ENCODE peak calls at places on chromosome 12, in eight cellular contexts. One of them, this sample, is unnamed.

GRCh38 chr12:57461326-57461903 is 1.8 kb downstream of the GLI1 start:
- DNase-seq in thyroid gland: peak
- DNase-seq in astrocyte of the cerebellum: no peak
- DNase-seq in CD4-positive, alpha-beta memory T cell: no peak
- DNase-seq in bronchial epithelial cell: no peak
- DNase-seq in aorta: peak
- DNase-seq in HL-60: no peak
- DNase-seq in naive thymus-derived CD4-positive, alpha-beta T cell: no peak
- DNase-seq in this sample: peak

GRCh38 chr12:98896938-98897337 is 251.8 kb downstream of the APAF1 start:
- DNase-seq in HL-60: no peak
- DNase-seq in aorta: no peak
- DNase-seq in thyroid gland: no peak
- DNase-seq in astrocyte of the cerebellum: peak
- DNase-seq in bronchial epithelial cell: peak
- DNase-seq in naive thymus-derived CD4-positive, alpha-beta T cell: no peak
- DNase-seq in CD4-positive, alpha-beta memory T cell: no peak
- DNase-seq in this sample: no peak

GRCh38 chr12:92297932-92298681 is 152.5 kb upstream of the BTG1 start:
- DNase-seq in CD4-positive, alpha-beta memory T cell: peak
- DNase-seq in thyroid gland: no peak
- DNase-seq in astrocyte of the cerebellum: peak
- DNase-seq in aorta: no peak
- DNase-seq in naive thymus-derived CD4-positive, alpha-beta T cell: peak
- DNase-seq in HL-60: no peak
- DNase-seq in bronchial epithelial cell: no peak
- DNase-seq in this sample: peak

GRCh38 chr12:105587237-105587636 is 256.7 kb downstream of the C12orf75 start:
- DNase-seq in bronchial epithelial cell: no peak
- DNase-seq in naive thymus-derived CD4-positive, alpha-beta T cell: no peak
- DNase-seq in astrocyte of the cerebellum: no peak
- DNase-seq in HL-60: no peak
- DNase-seq in aorta: no peak
- DNase-seq in CD4-positive, alpha-beta memory T cell: no peak
- DNase-seq in thyroid gland: no peak
- DNase-seq in this sample: no peak

GRCh38 chr12:14327717-14328116 is 37.8 kb upstream of the ATF7IP start:
- DNase-seq in HL-60: peak
- DNase-seq in thyroid gland: no peak
- DNase-seq in aorta: no peak
- DNase-seq in bronchial epithelial cell: peak
- DNase-seq in naive thymus-derived CD4-positive, alpha-beta T cell: no peak
- DNase-seq in astrocyte of the cerebellum: no peak
- DNase-seq in CD4-positive, alpha-beta memory T cell: no peak
- DNase-seq in this sample: no peak

GRCh38 chr12:121968880-121969279 is 50.5 kb downstream of the CFAP251 start:
- DNase-seq in HL-60: peak
- DNase-seq in thyroid gland: no peak
- DNase-seq in naive thymus-derived CD4-positive, alpha-beta T cell: no peak
- DNase-seq in CD4-positive, alpha-beta memory T cell: no peak
- DNase-seq in astrocyte of the cerebellum: no peak
- DNase-seq in aorta: peak
- DNase-seq in bronchial epithelial cell: no peak
- DNase-seq in this sample: no peak

GRCh38 chr12:28998662-28999120 is 150.4 kb upstream of the FAR2 start:
- DNase-seq in HL-60: no peak
- DNase-seq in thyroid gland: no peak
- DNase-seq in CD4-positive, alpha-beta memory T cell: no peak
- DNase-seq in naive thymus-derived CD4-positive, alpha-beta T cell: no peak
- DNase-seq in aorta: no peak
- DNase-seq in bronchial epithelial cell: peak
- DNase-seq in astrocyte of the cerebellum: peak
- DNase-seq in this sample: peak

GRCh38 chr12:87425942-87426554 is 603.2 kb downstream of the C12orf50 start:
- DNase-seq in thyroid gland: no peak
- DNase-seq in CD4-positive, alpha-beta memory T cell: no peak
- DNase-seq in astrocyte of the cerebellum: no peak
- DNase-seq in naive thymus-derived CD4-positive, alpha-beta T cell: no peak
- DNase-seq in HL-60: peak
- DNase-seq in aorta: no peak
- DNase-seq in bronchial epithelial cell: peak
- DNase-seq in this sample: peak

GRCh38 chr12:49622501-49623141 is 740 bp upstream of the PRPF40B start:
- DNase-seq in CD4-positive, alpha-beta memory T cell: peak
- DNase-seq in bronchial epithelial cell: peak
- DNase-seq in aorta: no peak
- DNase-seq in naive thymus-derived CD4-positive, alpha-beta T cell: peak
- DNase-seq in thyroid gland: no peak
- DNase-seq in HL-60: peak
- DNase-seq in astrocyte of the cerebellum: peak
- DNase-seq in this sample: peak

GRCh38 chr12:58528266-58528665 is 392.0 kb downstream of the LRIG3 start:
- DNase-seq in aorta: no peak
- DNase-seq in HL-60: no peak
- DNase-seq in CD4-positive, alpha-beta memory T cell: no peak
- DNase-seq in astrocyte of the cerebellum: no peak
- DNase-seq in bronchial epithelial cell: no peak
- DNase-seq in naive thymus-derived CD4-positive, alpha-beta T cell: no peak
- DNase-seq in thyroid gland: no peak
- DNase-seq in this sample: no peak

GRCh38 chr12:108566452-108566851 is 4.1 kb downstream of the ISCU start:
- DNase-seq in naive thymus-derived CD4-positive, alpha-beta T cell: no peak
- DNase-seq in HL-60: no peak
- DNase-seq in thyroid gland: no peak
- DNase-seq in CD4-positive, alpha-beta memory T cell: no peak
- DNase-seq in bronchial epithelial cell: no peak
- DNase-seq in astrocyte of the cerebellum: no peak
- DNase-seq in aorta: no peak
- DNase-seq in this sample: no peak

GRCh38 chr12:42935756-42936155 is 346.2 kb upstream of the PRICKLE1 start:
- DNase-seq in thyroid gland: no peak
- DNase-seq in astrocyte of the cerebellum: no peak
- DNase-seq in CD4-positive, alpha-beta memory T cell: no peak
- DNase-seq in aorta: no peak
- DNase-seq in bronchial epithelial cell: peak
- DNase-seq in naive thymus-derived CD4-positive, alpha-beta T cell: no peak
- DNase-seq in HL-60: no peak
- DNase-seq in this sample: peak

GRCh38 chr12:29818925-29819324 is 35.2 kb upstream of the TMTC1 start:
- DNase-seq in naive thymus-derived CD4-positive, alpha-beta T cell: no peak
- DNase-seq in bronchial epithelial cell: no peak
- DNase-seq in CD4-positive, alpha-beta memory T cell: no peak
- DNase-seq in aorta: peak
- DNase-seq in HL-60: no peak
- DNase-seq in thyroid gland: no peak
- DNase-seq in astrocyte of the cerebellum: no peak
- DNase-seq in this sample: no peak

GRCh38 chr12:65787056-65787855 is 37.0 kb upstream of the HMGA2 start:
- DNase-seq in naive thymus-derived CD4-positive, alpha-beta T cell: no peak
- DNase-seq in aorta: no peak
- DNase-seq in CD4-positive, alpha-beta memory T cell: no peak
- DNase-seq in astrocyte of the cerebellum: no peak
- DNase-seq in thyroid gland: no peak
- DNase-seq in bronchial epithelial cell: no peak
- DNase-seq in HL-60: no peak
- DNase-seq in this sample: no peak

GRCh38 chr12:65781681-65782269 is 42.5 kb upstream of the HMGA2 start:
- DNase-seq in CD4-positive, alpha-beta memory T cell: no peak
- DNase-seq in bronchial epithelial cell: no peak
- DNase-seq in naive thymus-derived CD4-positive, alpha-beta T cell: no peak
- DNase-seq in aorta: no peak
- DNase-seq in thyroid gland: no peak
- DNase-seq in HL-60: no peak
- DNase-seq in astrocyte of the cerebellum: no peak
- DNase-seq in this sample: peak

GRCh38 chr12:65785500-65785899 is 38.8 kb upstream of the HMGA2 start:
- DNase-seq in naive thymus-derived CD4-positive, alpha-beta T cell: no peak
- DNase-seq in thyroid gland: no peak
- DNase-seq in CD4-positive, alpha-beta memory T cell: no peak
- DNase-seq in HL-60: no peak
- DNase-seq in astrocyte of the cerebellum: no peak
- DNase-seq in bronchial epithelial cell: no peak
- DNase-seq in aorta: no peak
- DNase-seq in this sample: no peak

GRCh38 chr12:65786041-65786440 is 38.2 kb upstream of the HMGA2 start:
- DNase-seq in astrocyte of the cerebellum: no peak
- DNase-seq in thyroid gland: no peak
- DNase-seq in naive thymus-derived CD4-positive, alpha-beta T cell: no peak
- DNase-seq in aorta: no peak
- DNase-seq in bronchial epithelial cell: no peak
- DNase-seq in HL-60: no peak
- DNase-seq in CD4-positive, alpha-beta memory T cell: no peak
- DNase-seq in this sample: no peak

GRCh38 chr12:65784616-65785015 is 39.7 kb upstream of the HMGA2 start:
- DNase-seq in bronchial epithelial cell: no peak
- DNase-seq in HL-60: no peak
- DNase-seq in aorta: no peak
- DNase-seq in naive thymus-derived CD4-positive, alpha-beta T cell: no peak
- DNase-seq in astrocyte of the cerebellum: no peak
- DNase-seq in CD4-positive, alpha-beta memory T cell: no peak
- DNase-seq in thyroid gland: no peak
- DNase-seq in this sample: no peak
- H3K4me3 ChIP-seq in bronchial epithelial cell: no peak
- H3K4me3 ChIP-seq in HL-60: no peak
- H3K4me3 ChIP-seq in aorta: no peak
- H3K4me3 ChIP-seq in naive thymus-derived CD4-positive, alpha-beta T cell: no peak
- H3K4me3 ChIP-seq in astrocyte of the cerebellum: no peak
- H3K4me3 ChIP-seq in CD4-positive, alpha-beta memory T cell: no peak
- H3K4me3 ChIP-seq in thyroid gland: no peak
- H3K4me3 ChIP-seq in this sample: no peak

GRCh38 chr12:52691076-52691764 is 11.0 kb upstream of the KRT1 start:
- DNase-seq in astrocyte of the cerebellum: no peak
- DNase-seq in aorta: no peak
- DNase-seq in naive thymus-derived CD4-positive, alpha-beta T cell: peak
- DNase-seq in HL-60: no peak
- DNase-seq in thyroid gland: peak
- DNase-seq in bronchial epithelial cell: no peak
- DNase-seq in CD4-positive, alpha-beta memory T cell: peak
- DNase-seq in this sample: no peak

GRCh38 chr12:52689239-52689638 is 9.0 kb upstream of the KRT1 start:
- DNase-seq in astrocyte of the cerebellum: no peak
- DNase-seq in thyroid gland: no peak
- DNase-seq in aorta: no peak
- DNase-seq in HL-60: no peak
- DNase-seq in CD4-positive, alpha-beta memory T cell: no peak
- DNase-seq in bronchial epithelial cell: no peak
- DNase-seq in naive thymus-derived CD4-positive, alpha-beta T cell: no peak
- DNase-seq in this sample: no peak

GRCh38 chr12:52691765-52692150 is 11.6 kb upstream of the KRT1 start:
- DNase-seq in bronchial epithelial cell: no peak
- DNase-seq in naive thymus-derived CD4-positive, alpha-beta T cell: no peak
- DNase-seq in astrocyte of the cerebellum: no peak
- DNase-seq in CD4-positive, alpha-beta memory T cell: no peak
- DNase-seq in HL-60: no peak
- DNase-seq in aorta: no peak
- DNase-seq in thyroid gland: no peak
- DNase-seq in this sample: no peak

GRCh38 chr12:52689936-52690335 is 9.7 kb upstream of the KRT1 start:
- DNase-seq in CD4-positive, alpha-beta memory T cell: no peak
- DNase-seq in HL-60: no peak
- DNase-seq in bronchial epithelial cell: no peak
- DNase-seq in thyroid gland: no peak
- DNase-seq in aorta: no peak
- DNase-seq in naive thymus-derived CD4-positive, alpha-beta T cell: no peak
- DNase-seq in astrocyte of the cerebellum: no peak
- DNase-seq in this sample: no peak

DNA sequence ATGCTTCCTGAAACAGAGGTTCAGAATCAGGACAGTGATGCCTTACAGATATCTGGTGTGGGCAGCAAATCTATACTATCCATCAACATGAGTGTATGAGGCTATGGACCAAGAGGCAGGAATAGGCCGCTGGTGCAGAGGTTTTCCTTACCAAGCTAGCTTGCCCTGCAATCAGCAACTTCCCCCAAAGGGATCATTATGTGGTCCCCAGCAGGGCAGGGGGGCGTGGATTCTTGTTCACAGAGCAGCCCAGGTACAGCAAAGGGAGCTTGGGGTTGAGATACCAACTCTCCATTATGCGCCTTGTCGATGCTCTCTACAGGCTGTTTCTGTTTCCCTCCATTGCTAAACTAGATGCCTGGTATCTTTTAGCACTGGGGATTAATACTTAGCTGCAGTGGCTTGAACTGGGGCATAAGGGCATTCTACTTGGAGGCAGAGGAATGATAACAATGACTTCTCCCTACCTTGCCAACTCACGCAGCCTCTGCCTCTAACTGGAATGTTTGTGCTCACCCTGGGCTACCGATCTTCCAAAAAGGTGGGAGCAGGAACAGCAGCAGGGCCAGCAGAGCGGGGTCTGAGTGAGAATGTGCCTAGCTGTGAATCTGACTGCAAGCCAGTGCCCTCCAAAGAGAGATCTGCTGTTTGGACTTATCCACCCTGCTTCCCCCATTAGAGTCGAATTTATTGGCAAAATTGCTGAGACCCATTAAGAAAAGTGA is 10.3 kb upstream of the KRT1 start:
- DNase-seq in naive thymus-derived CD4-positive, alpha-beta T cell: no peak
- DNase-seq in bronchial epithelial cell: no peak
- DNase-seq in HL-60: no peak
- DNase-seq in CD4-positive, alpha-beta memory T cell: no peak
- DNase-seq in astrocyte of the cerebellum: no peak
- DNase-seq in thyroid gland: no peak
- DNase-seq in aorta: no peak
- DNase-seq in this sample: no peak
- H3K4me3 ChIP-seq in naive thymus-derived CD4-positive, alpha-beta T cell: peak
- H3K4me3 ChIP-seq in bronchial epithelial cell: no peak
- H3K4me3 ChIP-seq in HL-60: no peak
- H3K4me3 ChIP-seq in CD4-positive, alpha-beta memory T cell: peak
- H3K4me3 ChIP-seq in astrocyte of the cerebellum: no peak
- H3K4me3 ChIP-seq in thyroid gland: no peak
- H3K4me3 ChIP-seq in aorta: no peak
- H3K4me3 ChIP-seq in this sample: no peak

GRCh38 chr12:34218193-34219045 is 196.1 kb downstream of the ALG10 start:
- DNase-seq in HL-60: peak
- DNase-seq in thyroid gland: peak
- DNase-seq in astrocyte of the cerebellum: peak
- DNase-seq in bronchial epithelial cell: peak
- DNase-seq in aorta: peak
- DNase-seq in naive thymus-derived CD4-positive, alpha-beta T cell: peak
- DNase-seq in CD4-positive, alpha-beta memory T cell: peak
- DNase-seq in this sample: peak
- H3K4me3 ChIP-seq in HL-60: peak
- H3K4me3 ChIP-seq in thyroid gland: no peak
- H3K4me3 ChIP-seq in astrocyte of the cerebellum: no peak
- H3K4me3 ChIP-seq in bronchial epithelial cell: no peak
- H3K4me3 ChIP-seq in aorta: peak
- H3K4me3 ChIP-seq in naive thymus-derived CD4-positive, alpha-beta T cell: peak
- H3K4me3 ChIP-seq in CD4-positive, alpha-beta memory T cell: no peak
- H3K4me3 ChIP-seq in this sample: peak

DNA sequence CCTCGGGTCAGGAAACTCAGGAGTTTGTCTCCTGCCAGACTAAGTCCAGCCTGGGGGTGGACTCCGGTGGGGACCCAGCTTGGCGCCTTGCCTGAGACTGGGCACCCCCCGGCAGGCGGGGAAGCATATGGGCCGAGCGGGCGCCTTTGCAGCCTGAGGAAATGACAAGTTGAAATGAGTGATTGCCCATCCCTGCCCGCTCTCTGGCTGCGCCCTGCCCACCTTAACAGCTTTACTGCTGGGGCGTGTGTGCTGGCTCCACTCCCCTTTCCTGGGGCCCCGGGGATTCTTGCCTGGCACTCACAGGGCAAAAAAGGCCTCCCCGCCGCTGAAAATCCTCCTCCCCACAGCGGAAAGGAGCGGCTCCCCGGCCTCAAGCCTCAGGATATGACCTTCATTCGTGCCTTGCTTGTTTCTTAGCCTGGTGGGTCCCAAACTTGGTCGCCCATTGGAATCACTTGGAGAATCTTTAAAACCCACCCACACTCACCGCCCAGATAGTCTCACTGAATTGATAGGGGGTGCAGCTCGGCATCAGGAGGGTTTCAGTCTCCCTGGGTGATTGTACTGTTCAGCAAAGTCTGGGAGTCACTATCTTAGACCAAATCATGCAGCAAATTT is 1.5 kb downstream of the RFLNA start:
- DNase-seq in thyroid gland: no peak
- DNase-seq in CD4-positive, alpha-beta memory T cell: no peak
- DNase-seq in bronchial epithelial cell: no peak
- DNase-seq in naive thymus-derived CD4-positive, alpha-beta T cell: no peak
- DNase-seq in aorta: peak
- DNase-seq in astrocyte of the cerebellum: no peak
- DNase-seq in HL-60: no peak
- DNase-seq in this sample: no peak
- H3K4me3 ChIP-seq in thyroid gland: no peak
- H3K4me3 ChIP-seq in CD4-positive, alpha-beta memory T cell: no peak
- H3K4me3 ChIP-seq in bronchial epithelial cell: no peak
- H3K4me3 ChIP-seq in naive thymus-derived CD4-positive, alpha-beta T cell: no peak
- H3K4me3 ChIP-seq in aorta: no peak
- H3K4me3 ChIP-seq in astrocyte of the cerebellum: peak
- H3K4me3 ChIP-seq in HL-60: no peak
- H3K4me3 ChIP-seq in this sample: no peak